ENCODE peak calls at places on chromosomes 13 and 19, in six cellular contexts. One of them, this sample, is unnamed.

GRCh38 chr19:18167975-18168645 is 5.5 kb upstream of the IFI30 start:
- DNase-seq in small intestine: no peak
- DNase-seq in stimulated activated CD4-positive, alpha-beta T cell treated with anti-CD3 and anti-CD28 coated beads, Interleukin-15, amount 100 ng/mL, for 1 hour: no peak
- DNase-seq in A549: peak; percentile 81
- DNase-seq in RPMI7951: peak; percentile 31
- DNase-seq in CD4-positive, alpha-beta memory T cell: no peak
- DNase-seq in this sample: peak; percentile 55

GRCh38 chr19:33905473-33905936 is 108.8 kb downstream of the KCTD15 start:
- DNase-seq in stimulated activated CD4-positive, alpha-beta T cell treated with anti-CD3 and anti-CD28 coated beads, Interleukin-15, amount 100 ng/mL, for 1 hour: no peak
- DNase-seq in CD4-positive, alpha-beta memory T cell: no peak
- DNase-seq in RPMI7951: peak; percentile 44
- DNase-seq in A549: no peak
- DNase-seq in small intestine: no peak
- DNase-seq in this sample: no peak

GRCh38 chr19:2774083-2774679 is 8.9 kb downstream of the SGTA start:
- DNase-seq in small intestine: no peak
- DNase-seq in A549: no peak
- DNase-seq in CD4-positive, alpha-beta memory T cell: no peak
- DNase-seq in RPMI7951: no peak
- DNase-seq in stimulated activated CD4-positive, alpha-beta T cell treated with anti-CD3 and anti-CD28 coated beads, Interleukin-15, amount 100 ng/mL, for 1 hour: no peak
- DNase-seq in this sample: no peak

GRCh38 chr13:83221256-83221655 is 661.0 kb downstream of the SLITRK1 start:
- DNase-seq in RPMI7951: peak; percentile 24
- DNase-seq in A549: no peak
- DNase-seq in small intestine: no peak
- DNase-seq in CD4-positive, alpha-beta memory T cell: no peak
- DNase-seq in stimulated activated CD4-positive, alpha-beta T cell treated with anti-CD3 and anti-CD28 coated beads, Interleukin-15, amount 100 ng/mL, for 1 hour: no peak
- DNase-seq in this sample: peak; percentile 73

GRCh38 chr19:8988204-8988603 is 22.0 kb downstream of the MUC16 start:
- DNase-seq in CD4-positive, alpha-beta memory T cell: no peak
- DNase-seq in small intestine: no peak
- DNase-seq in RPMI7951: no peak
- DNase-seq in A549: peak; percentile 7
- DNase-seq in stimulated activated CD4-positive, alpha-beta T cell treated with anti-CD3 and anti-CD28 coated beads, Interleukin-15, amount 100 ng/mL, for 1 hour: no peak
- DNase-seq in this sample: no peak

GRCh38 chr19:29525901-29526729 is at the start of gene VSTM2B:
- DNase-seq in stimulated activated CD4-positive, alpha-beta T cell treated with anti-CD3 and anti-CD28 coated beads, Interleukin-15, amount 100 ng/mL, for 1 hour: no peak
- DNase-seq in CD4-positive, alpha-beta memory T cell: no peak
- DNase-seq in small intestine: no peak
- DNase-seq in A549: no peak
- DNase-seq in RPMI7951: no peak
- DNase-seq in this sample: no peak

GRCh38 chr19:16070366-16070990 is 5.8 kb upstream of the TPM4 start:
- DNase-seq in stimulated activated CD4-positive, alpha-beta T cell treated with anti-CD3 and anti-CD28 coated beads, Interleukin-15, amount 100 ng/mL, for 1 hour: peak; percentile 54
- DNase-seq in A549: peak; percentile 58
- DNase-seq in RPMI7951: peak; percentile 58
- DNase-seq in CD4-positive, alpha-beta memory T cell: peak; percentile 98
- DNase-seq in small intestine: peak; percentile 99
- DNase-seq in this sample: peak; percentile 86

GRCh38 chr13:75480691-75481175 is 1.2 kb downstream of the TBC1D4 start:
- DNase-seq in A549: peak; percentile 5
- DNase-seq in RPMI7951: peak; percentile 67
- DNase-seq in small intestine: peak; percentile 60
- DNase-seq in stimulated activated CD4-positive, alpha-beta T cell treated with anti-CD3 and anti-CD28 coated beads, Interleukin-15, amount 100 ng/mL, for 1 hour: peak; percentile 3
- DNase-seq in CD4-positive, alpha-beta memory T cell: peak; percentile 34
- DNase-seq in this sample: peak; percentile 43

GRCh38 chr13:54928071-54928470 is 1899.5 kb downstream of the OLFM4 start:
- DNase-seq in RPMI7951: no peak
- DNase-seq in CD4-positive, alpha-beta memory T cell: no peak
- DNase-seq in stimulated activated CD4-positive, alpha-beta T cell treated with anti-CD3 and anti-CD28 coated beads, Interleukin-15, amount 100 ng/mL, for 1 hour: no peak
- DNase-seq in A549: no peak
- DNase-seq in small intestine: no peak
- DNase-seq in this sample: no peak

GRCh38 chr19:16259385-16260159 is 61.9 kb downstream of the AP1M1 start:
- DNase-seq in stimulated activated CD4-positive, alpha-beta T cell treated with anti-CD3 and anti-CD28 coated beads, Interleukin-15, amount 100 ng/mL, for 1 hour: no peak
- DNase-seq in small intestine: no peak
- DNase-seq in A549: no peak
- DNase-seq in CD4-positive, alpha-beta memory T cell: no peak
- DNase-seq in RPMI7951: no peak
- DNase-seq in this sample: peak; percentile 25

GRCh38 chr19:15641901-15642491 is 1.3 kb downstream of the CYP4F3 start:
- DNase-seq in small intestine: peak; percentile 34
- DNase-seq in A549: no peak
- DNase-seq in stimulated activated CD4-positive, alpha-beta T cell treated with anti-CD3 and anti-CD28 coated beads, Interleukin-15, amount 100 ng/mL, for 1 hour: no peak
- DNase-seq in CD4-positive, alpha-beta memory T cell: no peak
- DNase-seq in RPMI7951: no peak
- DNase-seq in this sample: no peak

GRCh38 chr13:79226938-79227337 is 179.1 kb downstream of the RBM26 start:
- DNase-seq in CD4-positive, alpha-beta memory T cell: no peak
- DNase-seq in stimulated activated CD4-positive, alpha-beta T cell treated with anti-CD3 and anti-CD28 coated beads, Interleukin-15, amount 100 ng/mL, for 1 hour: no peak
- DNase-seq in RPMI7951: no peak
- DNase-seq in A549: no peak
- DNase-seq in small intestine: no peak
- DNase-seq in this sample: no peak

GRCh38 chr19:35310811-35311465 is 18.0 kb upstream of the CD22 start:
- DNase-seq in RPMI7951: peak; percentile 53
- DNase-seq in A549: no peak
- DNase-seq in CD4-positive, alpha-beta memory T cell: no peak
- DNase-seq in stimulated activated CD4-positive, alpha-beta T cell treated with anti-CD3 and anti-CD28 coated beads, Interleukin-15, amount 100 ng/mL, for 1 hour: no peak
- DNase-seq in small intestine: no peak
- DNase-seq in this sample: no peak

GRCh38 chr13:99740261-99740979 is 231.1 kb downstream of the ZIC5 start:
- DNase-seq in stimulated activated CD4-positive, alpha-beta T cell treated with anti-CD3 and anti-CD28 coated beads, Interleukin-15, amount 100 ng/mL, for 1 hour: no peak
- DNase-seq in CD4-positive, alpha-beta memory T cell: no peak
- DNase-seq in RPMI7951: no peak
- DNase-seq in A549: no peak
- DNase-seq in small intestine: no peak
- DNase-seq in this sample: no peak

GRCh38 chr19:18765224-18765623 is 25.9 kb downstream of the COMP start:
- DNase-seq in RPMI7951: no peak
- DNase-seq in CD4-positive, alpha-beta memory T cell: peak; percentile 16
- DNase-seq in stimulated activated CD4-positive, alpha-beta T cell treated with anti-CD3 and anti-CD28 coated beads, Interleukin-15, amount 100 ng/mL, for 1 hour: no peak
- DNase-seq in small intestine: peak; percentile 34
- DNase-seq in A549: no peak
- DNase-seq in this sample: no peak

GRCh38 chr19:17184381-17184841 is 30.7 kb upstream of the USE1 start:
- DNase-seq in stimulated activated CD4-positive, alpha-beta T cell treated with anti-CD3 and anti-CD28 coated beads, Interleukin-15, amount 100 ng/mL, for 1 hour: peak; percentile 12
- DNase-seq in CD4-positive, alpha-beta memory T cell: peak; percentile 69
- DNase-seq in A549: no peak
- DNase-seq in RPMI7951: no peak
- DNase-seq in small intestine: peak; percentile 57
- DNase-seq in this sample: no peak

GRCh38 chr19:48398329-48399235 is 5.1 kb downstream of the GRIN2D start:
- DNase-seq in small intestine: peak; percentile 79
- DNase-seq in CD4-positive, alpha-beta memory T cell: peak; percentile 87
- DNase-seq in A549: peak; percentile 92
- DNase-seq in stimulated activated CD4-positive, alpha-beta T cell treated with anti-CD3 and anti-CD28 coated beads, Interleukin-15, amount 100 ng/mL, for 1 hour: peak; percentile 80
- DNase-seq in RPMI7951: peak; percentile 85
- DNase-seq in this sample: peak; percentile 91

GRCh38 chr19:49851456-49852259 is 699 bp downstream of the PTOV1 start:
- DNase-seq in small intestine: peak; percentile 24
- DNase-seq in stimulated activated CD4-positive, alpha-beta T cell treated with anti-CD3 and anti-CD28 coated beads, Interleukin-15, amount 100 ng/mL, for 1 hour: peak; percentile 20
- DNase-seq in A549: no peak
- DNase-seq in CD4-positive, alpha-beta memory T cell: peak; percentile 44
- DNase-seq in RPMI7951: no peak
- DNase-seq in this sample: peak; percentile 28

GRCh38 chr13:37319041-37319443 is 213.6 kb upstream of the CSNK1A1L start:
- DNase-seq in RPMI7951: peak; percentile 6
- DNase-seq in stimulated activated CD4-positive, alpha-beta T cell treated with anti-CD3 and anti-CD28 coated beads, Interleukin-15, amount 100 ng/mL, for 1 hour: no peak
- DNase-seq in CD4-positive, alpha-beta memory T cell: no peak
- DNase-seq in small intestine: no peak
- DNase-seq in A549: no peak
- DNase-seq in this sample: no peak

GRCh38 chr13:113904411-113904810 is 40.5 kb upstream of the GAS6 start:
- DNase-seq in RPMI7951: peak; percentile 36
- DNase-seq in stimulated activated CD4-positive, alpha-beta T cell treated with anti-CD3 and anti-CD28 coated beads, Interleukin-15, amount 100 ng/mL, for 1 hour: no peak
- DNase-seq in small intestine: peak; percentile 91
- DNase-seq in CD4-positive, alpha-beta memory T cell: no peak
- DNase-seq in A549: peak; percentile 6
- DNase-seq in this sample: peak; percentile 77

GRCh38 chr13:51811046-51811445 is 7.1 kb upstream of the DHRS12 start:
- DNase-seq in CD4-positive, alpha-beta memory T cell: no peak
- DNase-seq in small intestine: no peak
- DNase-seq in A549: no peak
- DNase-seq in RPMI7951: no peak
- DNase-seq in stimulated activated CD4-positive, alpha-beta T cell treated with anti-CD3 and anti-CD28 coated beads, Interleukin-15, amount 100 ng/mL, for 1 hour: no peak
- DNase-seq in this sample: no peak

GRCh38 chr19:55258476-55258827 is 365 bp downstream of the PPP6R1 start:
- DNase-seq in A549: no peak
- DNase-seq in RPMI7951: no peak
- DNase-seq in stimulated activated CD4-positive, alpha-beta T cell treated with anti-CD3 and anti-CD28 coated beads, Interleukin-15, amount 100 ng/mL, for 1 hour: peak; percentile 49
- DNase-seq in CD4-positive, alpha-beta memory T cell: no peak
- DNase-seq in small intestine: no peak
- DNase-seq in this sample: peak; percentile 49

GRCh38 chr19:58227964-58228583 is 640 bp upstream of the ZNF544 start:
- DNase-seq in CD4-positive, alpha-beta memory T cell: no peak
- DNase-seq in RPMI7951: no peak
- DNase-seq in A549: no peak
- DNase-seq in small intestine: no peak
- DNase-seq in stimulated activated CD4-positive, alpha-beta T cell treated with anti-CD3 and anti-CD28 coated beads, Interleukin-15, amount 100 ng/mL, for 1 hour: no peak
- DNase-seq in this sample: no peak

GRCh38 chr13:79447741-79448140 is 33.2 kb upstream of the NDFIP2 start:
- DNase-seq in RPMI7951: no peak
- DNase-seq in stimulated activated CD4-positive, alpha-beta T cell treated with anti-CD3 and anti-CD28 coated beads, Interleukin-15, amount 100 ng/mL, for 1 hour: no peak
- DNase-seq in A549: no peak
- DNase-seq in CD4-positive, alpha-beta memory T cell: no peak
- DNase-seq in small intestine: no peak
- DNase-seq in this sample: no peak

This sample was measured in MM.1S.